ENCODE peak calls at places on chromosomes 1 and 21, in six cellular contexts. One of them, this sample, is unnamed.

GRCh38 chr21:37829447-37829846 is 86.8 kb downstream of the KCNJ6 start:
- DNase-seq in osteocyte: no peak
- DNase-seq in left colon: peak
- DNase-seq in putamen: no peak
- DNase-seq in T47D: no peak
- DNase-seq in MCF 10A: peak
- DNase-seq in this sample: peak

GRCh38 chr1:7438921-7439655 is 332.0 kb upstream of the VAMP3 start:
- DNase-seq in osteocyte: no peak
- DNase-seq in putamen: no peak
- DNase-seq in left colon: no peak
- DNase-seq in T47D: no peak
- DNase-seq in MCF 10A: no peak
- DNase-seq in this sample: no peak

GRCh38 chr1:214022810-214023425 is 35.1 kb downstream of the PROX1 start:
- DNase-seq in osteocyte: no peak
- DNase-seq in MCF 10A: no peak
- DNase-seq in putamen: no peak
- DNase-seq in T47D: no peak
- DNase-seq in left colon: no peak
- DNase-seq in this sample: peak

GRCh38 chr1:209248649-209249279 is 334.8 kb upstream of the CAMK1G start:
- DNase-seq in putamen: peak
- DNase-seq in MCF 10A: peak
- DNase-seq in osteocyte: no peak
- DNase-seq in left colon: no peak
- DNase-seq in T47D: peak
- DNase-seq in this sample: peak

GRCh38 chr1:1889090-1889750 is 1.7 kb downstream of the GNB1 start:
- DNase-seq in osteocyte: no peak
- DNase-seq in left colon: no peak
- DNase-seq in MCF 10A: peak
- DNase-seq in T47D: no peak
- DNase-seq in putamen: no peak
- DNase-seq in this sample: no peak

GRCh38 chr1:198679535-198680173 is 40.8 kb downstream of the PTPRC start:
- DNase-seq in T47D: no peak
- DNase-seq in osteocyte: no peak
- DNase-seq in putamen: no peak
- DNase-seq in MCF 10A: no peak
- DNase-seq in left colon: no peak
- DNase-seq in this sample: no peak

GRCh38 chr1:81582467-81582986 is 218.2 kb upstream of the ADGRL2 start:
- DNase-seq in osteocyte: no peak
- DNase-seq in T47D: no peak
- DNase-seq in left colon: no peak
- DNase-seq in putamen: peak
- DNase-seq in MCF 10A: no peak
- DNase-seq in this sample: peak

GRCh38 chr1:27302612-27303011 is 19.4 kb upstream of the TMEM222 start:
- DNase-seq in MCF 10A: no peak
- DNase-seq in left colon: no peak
- DNase-seq in T47D: no peak
- DNase-seq in osteocyte: no peak
- DNase-seq in putamen: no peak
- DNase-seq in this sample: no peak

GRCh38 chr1:7433896-7434295 is 337.2 kb upstream of the VAMP3 start:
- DNase-seq in putamen: no peak
- DNase-seq in MCF 10A: no peak
- DNase-seq in left colon: no peak
- DNase-seq in T47D: no peak
- DNase-seq in osteocyte: no peak
- DNase-seq in this sample: no peak

GRCh38 chr1:31934251-31934650 is 3.9 kb downstream of the PTP4A2 start:
- DNase-seq in left colon: no peak
- DNase-seq in putamen: no peak
- DNase-seq in MCF 10A: no peak
- DNase-seq in T47D: no peak
- DNase-seq in osteocyte: no peak
- DNase-seq in this sample: no peak

GRCh38 chr1:39960461-39960958 is 5.6 kb downstream of the MFSD2A start:
- DNase-seq in putamen: no peak
- DNase-seq in T47D: peak
- DNase-seq in osteocyte: no peak
- DNase-seq in left colon: peak
- DNase-seq in MCF 10A: peak
- DNase-seq in this sample: peak

GRCh38 chr1:154493276-154493675 is 8.7 kb upstream of the TDRD10 start:
- DNase-seq in T47D: no peak
- DNase-seq in putamen: no peak
- DNase-seq in left colon: no peak
- DNase-seq in osteocyte: no peak
- DNase-seq in MCF 10A: no peak
- DNase-seq in this sample: no peak

GRCh38 chr1:32273389-32274208 is 18.3 kb upstream of the HDAC1 start:
- DNase-seq in putamen: no peak
- DNase-seq in T47D: no peak
- DNase-seq in MCF 10A: no peak
- DNase-seq in osteocyte: no peak
- DNase-seq in left colon: peak
- DNase-seq in this sample: peak

GRCh38 chr1:31955917-31956736 is 18.0 kb upstream of the PTP4A2 start:
- DNase-seq in osteocyte: no peak
- DNase-seq in putamen: no peak
- DNase-seq in MCF 10A: peak
- DNase-seq in T47D: peak
- DNase-seq in left colon: peak
- DNase-seq in this sample: peak

GRCh38 chr1:50023292-50024159 is at the start of gene AGBL4:
- DNase-seq in putamen: peak
- DNase-seq in MCF 10A: peak
- DNase-seq in left colon: peak
- DNase-seq in T47D: peak
- DNase-seq in osteocyte: no peak
- DNase-seq in this sample: peak

GRCh38 chr1:220330265-220330664 is 58.0 kb upstream of the RAB3GAP2 start:
- DNase-seq in MCF 10A: peak
- DNase-seq in T47D: no peak
- DNase-seq in osteocyte: no peak
- DNase-seq in left colon: no peak
- DNase-seq in putamen: no peak
- DNase-seq in this sample: no peak

GRCh38 chr1:70411360-70411844 is 334 bp downstream of the CTH start:
- DNase-seq in MCF 10A: no peak
- DNase-seq in putamen: no peak
- DNase-seq in osteocyte: no peak
- DNase-seq in T47D: no peak
- DNase-seq in left colon: peak
- DNase-seq in this sample: no peak

GRCh38 chr1:47931395-47931794 is 65.8 kb downstream of the TRABD2B start:
- DNase-seq in MCF 10A: peak
- DNase-seq in T47D: peak
- DNase-seq in left colon: peak
- DNase-seq in osteocyte: no peak
- DNase-seq in putamen: no peak
- DNase-seq in this sample: peak

GRCh38 chr1:35452086-35452485 is 105.1 kb downstream of the KIAA0319L start:
- DNase-seq in T47D: peak
- DNase-seq in MCF 10A: peak
- DNase-seq in osteocyte: no peak
- DNase-seq in left colon: peak
- DNase-seq in putamen: peak
- DNase-seq in this sample: no peak

GRCh38 chr21:33531007-33531406 is 10.9 kb downstream of the GART start:
- DNase-seq in putamen: no peak
- DNase-seq in MCF 10A: no peak
- DNase-seq in osteocyte: no peak
- DNase-seq in left colon: no peak
- DNase-seq in T47D: no peak
- DNase-seq in this sample: no peak

GRCh38 chr1:10685851-10686403 is 110.5 kb downstream of the CASZ1 start:
- DNase-seq in putamen: no peak
- DNase-seq in left colon: no peak
- DNase-seq in MCF 10A: no peak
- DNase-seq in T47D: peak
- DNase-seq in osteocyte: no peak
- DNase-seq in this sample: no peak

GRCh38 chr1:209647212-209647611 is 5.0 kb downstream of the LAMB3 start:
- DNase-seq in left colon: no peak
- DNase-seq in putamen: no peak
- DNase-seq in T47D: no peak
- DNase-seq in MCF 10A: no peak
- DNase-seq in osteocyte: no peak
- DNase-seq in this sample: peak

GRCh38 chr1:242017580-242018233 is 18.8 kb upstream of the MAP1LC3C start:
- DNase-seq in T47D: peak
- DNase-seq in putamen: peak
- DNase-seq in left colon: no peak
- DNase-seq in MCF 10A: peak
- DNase-seq in osteocyte: no peak
- DNase-seq in this sample: peak